ENCODE peak calls at places on chromosome 3, in four cellular contexts. B is HEK293T, J is HepG2, P is GM12878. I is an unnamed sample.

GRCh38 chr3:4674216-4674615 is 181.1 kb downstream of the ITPR1 start:
- DNase-seq in J (no peak), B (no peak), P (no peak), I (no peak)

GRCh38 chr3:143137637-143138036 is 18.1 kb downstream of the CHST2 start:
- DNase-seq in P (no peak), J (no peak), B (no peak), I (no peak)

GRCh38 chr3:192372627-192373026 is 354.7 kb downstream of the FGF12 start:
- DNase-seq in B (no peak), P (no peak), J (no peak), I (no peak)

GRCh38 chr3:165196577-165197561 is 685 bp upstream of the SLITRK3 start:
- DNase-seq in J (no peak), B (peak; percentile 18), P (no peak), I (no peak)

GRCh38 chr3:9217784-9218513 is 31.5 kb downstream of the SRGAP3 start:
- DNase-seq in B (no peak), P (no peak), J (no peak), I (no peak)

GRCh38 chr3:71244153-71245051 is 339.1 kb downstream of the FOXP1 start:
- DNase-seq in B (no peak), P (no peak), J (no peak), I (no peak)

GRCh38 chr3:21356402-21356801 is 394.6 kb downstream of the ZNF385D start:
- DNase-seq in P (no peak), J (no peak), B (no peak), I (no peak)

GRCh38 chr3:108089544-108089943 is 1.3 kb downstream of the CD47 start:
- DNase-seq in P (no peak), J (no peak), B (no peak), I (no peak)

GRCh38 chr3:132435911-132436425 is 18.7 kb downstream of the DNAJC13 start:
- DNase-seq in P (no peak), J (no peak), B (no peak), I (no peak)

GRCh38 chr3:49015765-49016164 is 2.6 kb downstream of the DALRD3 start:
- DNase-seq in P (no peak), B (no peak), J (no peak), I (no peak)

GRCh38 chr3:170953736-170954135 is 45.3 kb upstream of the EIF5A2 start:
- DNase-seq in J (no peak), P (no peak), B (no peak), I (no peak)

GRCh38 chr3:80190051-80190450 is 422.3 kb upstream of the ROBO1 start:
- DNase-seq in P (no peak), B (peak; percentile 45), J (no peak), I (no peak)

GRCh38 chr3:117706037-117706436 is 996.5 kb downstream of the TUSC7 start:
- DNase-seq in P (no peak), B (no peak), J (no peak), I (no peak)

GRCh38 chr3:37456270-37456708 is 281.9 kb upstream of the LRRFIP2 start:
- DNase-seq in B (no peak), P (no peak), J (no peak), I (no peak)

GRCh38 chr3:15099364-15100098 is 583 bp upstream of the RBSN start:
- DNase-seq in P (no peak), B (no peak), J (no peak), I (no peak)

GRCh38 chr3:33787328-33788009 is 11.0 kb upstream of the PDCD6IP start:
- DNase-seq in P (no peak), B (peak; percentile 66), J (peak; percentile 65), I (peak; percentile 50)

GRCh38 chr3:176840604-176841287 is 356.5 kb downstream of the TBL1XR1 start:
- DNase-seq in B (no peak), J (no peak), P (no peak), I (no peak)

GRCh38 chr3:134079111-134079531 is 49.4 kb upstream of the SLCO2A1 start:
- DNase-seq in B (no peak), J (peak; percentile 15), P (no peak), I (no peak)

GRCh38 chr3:187777331-187778046 is 32.2 kb upstream of the BCL6 start:
- DNase-seq in B (no peak), P (peak; percentile 46), J (no peak), I (no peak)

GRCh38 chr3:87207500-87207899 is 19.6 kb upstream of the CHMP2B start:
- DNase-seq in P (no peak), J (no peak), B (no peak), I (no peak)

GRCh38 chr3:183810643-183811594 is 14.5 kb downstream of the MAP6D1 start:
- DNase-seq in B (no peak), P (no peak), J (no peak), I (no peak)

GRCh38 chr3:195078891-195079440 is 192.0 kb downstream of the XXYLT1 start:
- DNase-seq in J (no peak), P (no peak), B (no peak), I (no peak)

GRCh38 chr3:63960048-63960711 is 48.0 kb upstream of the SCAANT1 start:
- DNase-seq in P (no peak), B (peak; percentile 25), J (no peak), I (peak; percentile 14)

GRCh38 chr3:191762323-191762960 is 301.5 kb downstream of the PYDC2 start:
- DNase-seq in J (peak; percentile 95), B (no peak), P (no peak), I (no peak)

GRCh38 chr3:73813291-73813977 is 188.7 kb upstream of the PDZRN3 start:
- DNase-seq in J (no peak), P (no peak), B (no peak), I (no peak)

DNA sequence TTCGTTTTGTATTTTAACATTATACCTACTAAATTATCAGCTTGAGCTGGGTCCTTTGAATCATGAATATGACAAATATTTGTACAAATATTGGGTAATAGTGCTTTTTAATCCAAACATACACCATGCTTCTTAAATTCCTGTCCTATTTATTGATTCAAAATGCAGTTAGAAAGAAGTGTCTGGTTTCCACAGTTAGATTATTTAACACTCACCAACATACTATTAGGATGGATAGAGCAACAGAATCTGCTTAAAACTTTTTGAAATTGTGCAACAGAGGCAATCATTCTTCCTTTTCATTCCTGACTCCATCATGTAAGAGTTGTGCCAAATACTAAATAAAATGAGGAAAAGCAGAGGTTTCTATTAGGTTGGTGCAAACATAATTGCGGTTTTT is 281.2 kb downstream of the LSAMP start:
- DNase-seq in B (no peak), P (no peak), J (no peak), I (no peak)
- TF ChIP-seq FOXK2 in B (no peak), P (no peak), J (no peak), I (no peak)

GRCh38 chr3:13202744-13203397 is 129.6 kb upstream of the IQSEC1 start:
- DNase-seq in J (no peak), B (no peak), P (no peak), I (no peak)
- TF ChIP-seq FOXK2 in J (no peak), B (no peak), P (no peak), I (no peak)

GRCh38 chr3:197468866-197469382 is 86.8 kb downstream of the BDH1 start:
- DNase-seq in J (peak; percentile 83), B (no peak), P (no peak), I (no peak)
- TF ChIP-seq FOXK2 in J (no peak), B (no peak), P (no peak), I (no peak)

GRCh38 chr3:52193059-52193458 is 4.9 kb upstream of the ALAS1 start:
- DNase-seq in P (no peak), J (no peak), B (no peak), I (no peak)
- TF ChIP-seq FOXK2 in P (no peak), J (no peak), B (no peak), I (no peak)

GRCh38 chr3:99751649-99752048 is 66.0 kb upstream of the CMSS1 start:
- DNase-seq in B (no peak), P (no peak), J (no peak), I (no peak)
- TF ChIP-seq FOXK2 in B (no peak), P (no peak), J (no peak), I (no peak)

GRCh38 chr3:120636790-120637401 is 40.8 kb downstream of the NDUFB4 start:
- DNase-seq in J (no peak), P (no peak), B (no peak), I (no peak)

GRCh38 chr3:120640231-120640630 is 41.8 kb downstream of the HGD start:
- DNase-seq in B (no peak), J (no peak), P (no peak), I (no peak)

GRCh38 chr3:120637836-120638559 is 41.9 kb downstream of the NDUFB4 start:
- DNase-seq in P (no peak), J (no peak), B (no peak), I (no peak)

DNA sequence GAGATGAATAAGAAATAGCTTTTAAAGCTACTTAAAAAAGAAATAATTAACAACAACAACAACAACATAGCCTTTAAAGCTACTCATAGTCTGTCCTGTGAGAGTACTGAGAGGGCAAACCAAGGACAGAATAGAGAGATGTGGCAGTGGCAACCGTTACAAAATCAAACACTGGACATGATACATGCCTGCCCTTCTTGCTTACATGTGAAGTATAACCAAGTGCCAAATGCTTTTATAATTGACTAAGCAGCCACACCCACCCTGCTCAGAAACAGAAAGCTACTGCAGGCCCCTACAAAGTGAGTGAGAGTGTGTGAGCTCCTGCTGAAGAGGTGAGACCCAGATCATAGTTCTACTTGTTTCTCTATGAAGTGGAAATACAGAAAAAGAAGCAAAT is 38.4 kb downstream of the NDUFB4 start:
- DNase-seq in J (no peak), B (no peak), P (no peak), I (no peak)
- TF ChIP-seq FOXK2 in J (no peak), B (no peak), P (no peak), I (no peak)

GRCh38 chr3:55683666-55684270 is 196.7 kb upstream of the WNT5A start:
- DNase-seq in J (no peak), B (no peak), P (no peak), I (no peak)
- TF ChIP-seq FOXK2 in J (no peak), B (no peak), P (no peak), I (no peak)

GRCh38 chr3:45199837-45200648 is 26.0 kb downstream of the TMEM158 start:
- DNase-seq in J (peak; percentile 76), B (no peak), P (no peak), I (peak; percentile 59)

GRCh38 chr3:45205126-45205525 is 21.0 kb downstream of the TMEM158 start:
- DNase-seq in B (no peak), J (no peak), P (no peak), I (no peak)

GRCh38 chr3:45207471-45207870 is 18.6 kb downstream of the TMEM158 start:
- DNase-seq in J (no peak), B (no peak), P (no peak), I (no peak)

GRCh38 chr3:45208587-45208986 is 17.5 kb downstream of the TMEM158 start:
- DNase-seq in P (no peak), J (no peak), B (no peak), I (no peak)

GRCh38 chr3:45204136-45204535 is 22.0 kb downstream of the TMEM158 start:
- DNase-seq in P (no peak), J (no peak), B (no peak), I (no peak)
- TF ChIP-seq FOXK2 in P (no peak), J (no peak), B (no peak), I (no peak)